ENCODE peak calls at places on chromosomes 5 and 9, in eight cellular contexts. One of them, this sample, is unnamed.
A peak's percentile ranks its signal among the peaks of the same experiment; 100 is the strongest.

GRCh38 chr5:63401434-63402046 is 560.7 kb downstream of the HTR1A start:
- DNase-seq in stomach: peak; percentile 58
- DNase-seq in IMR-90: peak; percentile 8
- DNase-seq in gastrocnemius medialis: no peak
- DNase-seq in heart left ventricle: peak; percentile 34
- DNase-seq in body of pancreas: peak; percentile 74
- DNase-seq in prostate gland: peak; percentile 23
- DNase-seq in ovary: peak; percentile 21
- DNase-seq in this sample: peak; percentile 44

GRCh38 chr5:171272996-171273970 is 35.8 kb upstream of the TLX3 start:
- DNase-seq in stomach: no peak
- DNase-seq in IMR-90: peak; percentile 40
- DNase-seq in gastrocnemius medialis: no peak
- DNase-seq in heart left ventricle: no peak
- DNase-seq in body of pancreas: no peak
- DNase-seq in prostate gland: no peak
- DNase-seq in ovary: no peak
- DNase-seq in this sample: peak; percentile 12

GRCh38 chr5:114208588-114208987 is 153.3 kb upstream of the KCNN2 start:
- DNase-seq in stomach: no peak
- DNase-seq in IMR-90: no peak
- DNase-seq in gastrocnemius medialis: no peak
- DNase-seq in heart left ventricle: no peak
- DNase-seq in body of pancreas: no peak
- DNase-seq in prostate gland: no peak
- DNase-seq in ovary: no peak
- DNase-seq in this sample: no peak

GRCh38 chr5:90142531-90142930 is 267.0 kb downstream of the CETN3 start:
- DNase-seq in stomach: no peak
- DNase-seq in IMR-90: no peak
- DNase-seq in gastrocnemius medialis: no peak
- DNase-seq in heart left ventricle: no peak
- DNase-seq in body of pancreas: no peak
- DNase-seq in prostate gland: no peak
- DNase-seq in ovary: no peak
- DNase-seq in this sample: no peak

GRCh38 chr5:22372376-22372775 is 480.8 kb downstream of the CDH12 start:
- DNase-seq in stomach: no peak
- DNase-seq in IMR-90: peak; percentile 92
- DNase-seq in gastrocnemius medialis: no peak
- DNase-seq in heart left ventricle: no peak
- DNase-seq in body of pancreas: no peak
- DNase-seq in prostate gland: no peak
- DNase-seq in ovary: no peak
- DNase-seq in this sample: no peak

GRCh38 chr9:87382902-87383301 is 114.8 kb upstream of the DAPK1 start:
- DNase-seq in stomach: no peak
- DNase-seq in IMR-90: peak; percentile 10
- DNase-seq in gastrocnemius medialis: no peak
- DNase-seq in heart left ventricle: no peak
- DNase-seq in body of pancreas: no peak
- DNase-seq in prostate gland: no peak
- DNase-seq in ovary: no peak
- DNase-seq in this sample: no peak

GRCh38 chr5:1050449-1051365 is 42.1 kb downstream of the NKD2 start:
- DNase-seq in stomach: no peak
- DNase-seq in IMR-90: no peak
- DNase-seq in gastrocnemius medialis: no peak
- DNase-seq in heart left ventricle: no peak
- DNase-seq in body of pancreas: no peak
- DNase-seq in prostate gland: no peak
- DNase-seq in ovary: no peak
- DNase-seq in this sample: no peak

GRCh38 chr9:1775230-1775629 is 239.9 kb upstream of the SMARCA2 start:
- DNase-seq in stomach: no peak
- DNase-seq in IMR-90: no peak
- DNase-seq in gastrocnemius medialis: no peak
- DNase-seq in heart left ventricle: no peak
- DNase-seq in body of pancreas: no peak
- DNase-seq in prostate gland: no peak
- DNase-seq in ovary: no peak
- DNase-seq in this sample: no peak

GRCh38 chr5:93578179-93578812 is 2.7 kb downstream of the NR2F1-AS1 start:
- DNase-seq in stomach: no peak
- DNase-seq in IMR-90: peak; percentile 74
- DNase-seq in gastrocnemius medialis: no peak
- DNase-seq in heart left ventricle: no peak
- DNase-seq in body of pancreas: no peak
- DNase-seq in prostate gland: no peak
- DNase-seq in ovary: no peak
- DNase-seq in this sample: no peak

GRCh38 chr9:22098636-22099332 is 89.7 kb upstream of the CDKN2B start:
- DNase-seq in stomach: no peak
- DNase-seq in IMR-90: no peak
- DNase-seq in gastrocnemius medialis: peak; percentile 16
- DNase-seq in heart left ventricle: no peak
- DNase-seq in body of pancreas: no peak
- DNase-seq in prostate gland: no peak
- DNase-seq in ovary: no peak
- DNase-seq in this sample: no peak

GRCh38 chr5:72093231-72093630 is 14.0 kb upstream of the MAP1B start:
- DNase-seq in stomach: no peak
- DNase-seq in IMR-90: peak; percentile 67
- DNase-seq in gastrocnemius medialis: no peak
- DNase-seq in heart left ventricle: no peak
- DNase-seq in body of pancreas: no peak
- DNase-seq in prostate gland: no peak
- DNase-seq in ovary: no peak
- DNase-seq in this sample: no peak

GRCh38 chr9:88949961-88950340 is 41.3 kb upstream of the S1PR3 start:
- DNase-seq in stomach: no peak
- DNase-seq in IMR-90: peak; percentile 33
- DNase-seq in gastrocnemius medialis: no peak
- DNase-seq in heart left ventricle: no peak
- DNase-seq in body of pancreas: no peak
- DNase-seq in prostate gland: no peak
- DNase-seq in ovary: no peak
- DNase-seq in this sample: no peak

GRCh38 chr5:38078161-38078560 is 180.2 kb upstream of the EGFLAM start:
- DNase-seq in stomach: no peak
- DNase-seq in IMR-90: peak; percentile 5
- DNase-seq in gastrocnemius medialis: no peak
- DNase-seq in heart left ventricle: no peak
- DNase-seq in body of pancreas: no peak
- DNase-seq in prostate gland: no peak
- DNase-seq in ovary: no peak
- DNase-seq in this sample: no peak

GRCh38 chr5:80150731-80151130 is 105.1 kb downstream of the SERINC5 start:
- DNase-seq in stomach: no peak
- DNase-seq in IMR-90: no peak
- DNase-seq in gastrocnemius medialis: no peak
- DNase-seq in heart left ventricle: no peak
- DNase-seq in body of pancreas: no peak
- DNase-seq in prostate gland: no peak
- DNase-seq in ovary: no peak
- DNase-seq in this sample: no peak

GRCh38 chr5:81912933-81913332 is 58.9 kb upstream of the ATG10 start:
- DNase-seq in stomach: no peak
- DNase-seq in IMR-90: no peak
- DNase-seq in gastrocnemius medialis: no peak
- DNase-seq in heart left ventricle: no peak
- DNase-seq in body of pancreas: no peak
- DNase-seq in prostate gland: no peak
- DNase-seq in ovary: no peak
- DNase-seq in this sample: no peak

GRCh38 chr5:133079048-133079447 is 27.2 kb downstream of the HSPA4 start:
- DNase-seq in stomach: no peak
- DNase-seq in IMR-90: no peak
- DNase-seq in gastrocnemius medialis: no peak
- DNase-seq in heart left ventricle: no peak
- DNase-seq in body of pancreas: no peak
- DNase-seq in prostate gland: no peak
- DNase-seq in ovary: no peak
- DNase-seq in this sample: no peak
- H3K36me3 ChIP-seq in stomach: peaks cover 78% of the 10 kb centered on the region
- H3K36me3 ChIP-seq in IMR-90: peaks cover 8% of the 10 kb centered on the region
- H3K36me3 ChIP-seq in gastrocnemius medialis: peaks cover 32% of the 10 kb centered on the region
- H3K36me3 ChIP-seq in heart left ventricle: peaks cover 10% of the 10 kb centered on the region
- H3K36me3 ChIP-seq in body of pancreas: no peaks in the 10 kb centered on the region
- H3K36me3 ChIP-seq in prostate gland: no peaks in the 10 kb centered on the region
- H3K36me3 ChIP-seq in ovary: no peaks in the 10 kb centered on the region
- H3K36me3 ChIP-seq in this sample: no peaks in the 10 kb centered on the region

GRCh38 chr5:178125253-178125916 is 5.4 kb upstream of the RMND5B start:
- DNase-seq in stomach: no peak
- DNase-seq in IMR-90: no peak
- DNase-seq in gastrocnemius medialis: no peak
- DNase-seq in heart left ventricle: no peak
- DNase-seq in body of pancreas: no peak
- DNase-seq in prostate gland: no peak
- DNase-seq in ovary: no peak
- DNase-seq in this sample: no peak

GRCh38 chr5:178129296-178129695 is 1.5 kb upstream of the RMND5B start:
- DNase-seq in stomach: no peak
- DNase-seq in IMR-90: no peak
- DNase-seq in gastrocnemius medialis: no peak
- DNase-seq in heart left ventricle: no peak
- DNase-seq in body of pancreas: no peak
- DNase-seq in prostate gland: no peak
- DNase-seq in ovary: no peak
- DNase-seq in this sample: no peak

GRCh38 chr5:178126556-178126955 is 4.3 kb upstream of the RMND5B start:
- DNase-seq in stomach: no peak
- DNase-seq in IMR-90: no peak
- DNase-seq in gastrocnemius medialis: no peak
- DNase-seq in heart left ventricle: no peak
- DNase-seq in body of pancreas: no peak
- DNase-seq in prostate gland: no peak
- DNase-seq in ovary: no peak
- DNase-seq in this sample: no peak

GRCh38 chr5:178131446-178131996 is 707 bp downstream of the RMND5B start:
- DNase-seq in stomach: no peak
- DNase-seq in IMR-90: no peak
- DNase-seq in gastrocnemius medialis: no peak
- DNase-seq in heart left ventricle: no peak
- DNase-seq in body of pancreas: no peak
- DNase-seq in prostate gland: no peak
- DNase-seq in ovary: no peak
- DNase-seq in this sample: no peak

DNA sequence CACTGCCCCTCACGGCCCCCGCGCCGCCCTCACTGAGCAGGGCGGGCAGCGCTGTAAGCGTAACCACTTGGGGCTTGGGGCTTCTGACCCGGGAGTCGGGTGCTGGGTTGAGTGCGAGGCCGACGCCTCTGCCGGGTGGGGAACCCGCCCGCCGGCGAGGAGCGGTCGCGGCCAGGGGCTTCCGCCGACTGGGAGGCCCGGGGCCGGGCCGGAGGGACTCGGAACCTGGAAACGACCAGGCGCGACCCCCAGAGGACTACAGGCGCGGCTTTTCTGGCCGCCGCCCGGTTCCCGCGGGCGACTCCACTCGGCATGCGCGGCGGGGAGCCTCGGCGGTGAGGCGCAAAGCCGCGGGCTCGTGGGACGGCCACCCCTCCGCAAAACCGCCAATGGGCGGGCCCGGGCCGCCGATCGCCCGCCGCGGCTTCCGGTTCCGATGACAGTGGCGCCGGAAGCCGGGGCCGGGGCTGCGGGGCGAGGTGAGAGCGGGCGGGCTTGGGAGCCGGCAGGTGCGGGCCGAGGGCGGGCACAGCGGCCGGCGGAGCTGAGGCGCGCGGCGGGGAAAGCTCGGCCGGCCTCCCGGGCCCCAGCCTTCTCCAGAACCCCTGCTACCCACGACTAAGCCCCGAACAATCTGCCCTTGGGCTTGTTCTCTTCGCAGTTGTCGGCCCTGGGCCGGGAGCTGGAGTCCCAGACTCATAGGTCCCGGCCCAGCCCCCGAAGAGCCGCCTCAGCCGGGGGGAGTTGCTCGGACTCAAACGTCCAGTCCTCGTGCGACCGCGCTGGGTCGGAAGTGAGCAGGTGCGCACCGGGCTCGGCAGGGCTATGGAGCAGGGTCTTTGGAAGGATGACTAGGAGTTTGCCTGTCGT is at the start of gene RMND5B:
- DNase-seq in stomach: peak; percentile 90
- DNase-seq in IMR-90: peak; percentile 67
- DNase-seq in gastrocnemius medialis: peak; percentile 75
- DNase-seq in heart left ventricle: peak; percentile 83
- DNase-seq in body of pancreas: peak; percentile 86
- DNase-seq in prostate gland: peak; percentile 77
- DNase-seq in ovary: peak; percentile 81
- DNase-seq in this sample: peak; percentile 68
- TF ChIP-seq POLR2A in stomach: no peak
- TF ChIP-seq POLR2A in IMR-90: peak; percentile 62
- TF ChIP-seq POLR2A in gastrocnemius medialis: peak; percentile 84
- TF ChIP-seq POLR2A in heart left ventricle: peak; percentile 84
- TF ChIP-seq POLR2A in body of pancreas: peak; percentile 74
- TF ChIP-seq POLR2A in prostate gland: peak; percentile 64
- TF ChIP-seq POLR2A in ovary: peak; percentile 69
- TF ChIP-seq POLR2A in this sample: peak; percentile 70

DNA sequence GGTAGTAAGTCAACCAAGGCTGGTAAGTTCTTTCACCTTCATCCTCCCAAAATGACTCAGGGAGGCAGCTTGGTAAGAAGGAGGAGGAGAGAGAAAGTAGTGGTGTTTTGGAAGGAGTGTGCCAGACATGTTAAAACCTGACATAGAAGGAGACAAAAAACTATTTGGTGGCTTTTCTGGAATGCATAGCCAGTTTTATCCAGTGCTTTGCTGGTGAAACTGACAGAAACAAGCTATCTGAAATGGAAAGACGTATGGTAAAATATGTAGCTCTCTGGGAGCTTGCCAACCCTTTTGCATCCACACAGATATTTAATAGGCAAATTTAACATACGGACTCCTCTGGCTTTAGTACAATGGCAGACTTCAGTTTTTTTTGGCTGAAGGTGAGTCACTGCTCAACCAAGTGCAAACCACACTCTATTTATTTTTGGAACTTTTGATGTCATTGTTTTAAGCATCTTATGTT is 45.4 kb downstream of the RAB14 start:
- DNase-seq in stomach: no peak
- DNase-seq in IMR-90: peak; percentile 90
- DNase-seq in gastrocnemius medialis: no peak
- DNase-seq in heart left ventricle: no peak
- DNase-seq in body of pancreas: no peak
- DNase-seq in prostate gland: peak; percentile 46
- DNase-seq in ovary: no peak
- DNase-seq in this sample: peak; percentile 45
- H3K36me3 ChIP-seq in stomach: peaks cover 79% of the 10 kb centered on the region
- H3K36me3 ChIP-seq in IMR-90: peaks cover 3% of the 10 kb centered on the region
- H3K36me3 ChIP-seq in gastrocnemius medialis: peaks cover 4% of the 10 kb centered on the region
- H3K36me3 ChIP-seq in heart left ventricle: no peaks in the 10 kb centered on the region
- H3K36me3 ChIP-seq in body of pancreas: no peaks in the 10 kb centered on the region
- H3K36me3 ChIP-seq in prostate gland: no peaks in the 10 kb centered on the region
- H3K36me3 ChIP-seq in ovary: no peaks in the 10 kb centered on the region
- H3K36me3 ChIP-seq in this sample: peaks cover 17% of the 10 kb centered on the region

DNA sequence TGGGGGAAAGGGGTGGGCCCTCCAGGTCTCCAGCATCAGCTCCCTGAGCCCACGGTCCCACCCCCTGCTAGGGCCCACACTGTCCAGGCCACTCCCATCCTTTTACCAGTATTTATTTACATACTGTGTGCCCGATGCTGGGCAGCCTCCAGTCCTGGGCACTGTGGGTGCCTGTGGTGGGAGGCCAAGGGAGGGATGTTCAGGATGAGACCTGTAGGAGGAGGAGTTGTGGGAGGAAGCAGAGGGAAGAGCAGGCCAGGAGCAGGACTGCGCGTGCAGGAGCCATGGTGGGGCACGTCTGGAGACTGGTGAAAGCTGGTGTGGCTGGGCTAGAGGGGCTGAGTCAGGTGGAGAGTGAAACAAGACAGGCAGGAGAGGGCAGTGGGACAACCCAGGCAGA is 267.4 kb downstream of the HSPA4 start:
- DNase-seq in stomach: no peak
- DNase-seq in IMR-90: no peak
- DNase-seq in gastrocnemius medialis: no peak
- DNase-seq in heart left ventricle: no peak
- DNase-seq in body of pancreas: no peak
- DNase-seq in prostate gland: no peak
- DNase-seq in ovary: no peak
- DNase-seq in this sample: no peak
- TF ChIP-seq POLR2A in stomach: no peak
- TF ChIP-seq POLR2A in IMR-90: no peak
- TF ChIP-seq POLR2A in gastrocnemius medialis: no peak
- TF ChIP-seq POLR2A in heart left ventricle: no peak
- TF ChIP-seq POLR2A in body of pancreas: no peak
- TF ChIP-seq POLR2A in prostate gland: no peak
- TF ChIP-seq POLR2A in ovary: no peak
- TF ChIP-seq POLR2A in this sample: no peak

This sample was measured in endothelial cell of umbilical vein.